ENCODE peak calls at places on chromosomes 13 and 19, in nine cellular contexts. R is AG08395; A is glutamatergic neuron; C is mesendoderm; H is activated CD8-positive, alpha-beta memory T cell treated with anti-CD3 and anti-CD28 coated beads for 24 hours; G is stimulated activated effector memory CD8-positive, alpha-beta T cell treated with anti-CD3 and anti-CD28 coated beads, Interleukin-12 subunit alpha, Interleukin-12 subunit beta, amount 100 ng/mL, for 72 hours; O is activated naive CD4-positive, alpha-beta T cell treated with anti-CD3 and anti-CD28 coated beads, Interleukin-2, amount 10 ng/mL, durations not matched to agents 7 days and 5 days; X is H9; Y is fibroblast of gingiva. P is an unnamed sample.

GRCh38 chr13:45063261-45063870 is 56.9 kb upstream of the GTF2F2 start:
- DNase-seq in O (no peak), H (no peak), G (no peak), C (no peak), X (no peak), A (no peak), Y (peak; percentile 63), R (peak; percentile 40), P (no peak)

GRCh38 chr13:83248751-83249150 is 633.5 kb downstream of the SLITRK1 start:
- DNase-seq in C (no peak), X (no peak), Y (peak; percentile 73), R (no peak), G (no peak), A (no peak), H (no peak), O (no peak), P (no peak)

GRCh38 chr19:40190891-40191835 is at the start of gene MAP3K10:
- DNase-seq in C (peak; percentile 54), G (peak; percentile 69), A (peak; percentile 84), O (peak; percentile 82), H (peak; percentile 89), Y (peak; percentile 70), X (peak; percentile 63), R (peak; percentile 87), P (peak; percentile 96)

GRCh38 chr19:13129384-13129783 is 11.3 kb downstream of the NACC1 start:
- DNase-seq in G (no peak), C (no peak), H (no peak), A (no peak), O (no peak), R (no peak), X (no peak), Y (no peak), P (no peak)

GRCh38 chr13:69706807-69707206 is 400.8 kb upstream of the ATXN8OS start:
- DNase-seq in O (no peak), A (no peak), H (no peak), R (no peak), Y (no peak), X (no peak), G (no peak), C (no peak), P (no peak)

GRCh38 chr13:23510979-23511735 is 59.1 kb upstream of the TNFRSF19 start:
- DNase-seq in Y (peak; percentile 21), R (peak; percentile 15), A (peak; percentile 46), H (no peak), C (peak; percentile 76), X (no peak), G (no peak), O (no peak), P (peak; percentile 60)

GRCh38 chr19:10139952-10140351 is 20.3 kb upstream of the EIF3G start:
- DNase-seq in A (no peak), H (no peak), C (no peak), O (no peak), G (no peak), X (no peak), R (no peak), Y (no peak), P (peak; percentile 30)

GRCh38 chr19:3360494-3361383 is 5.6 kb upstream of the NFIC start:
- DNase-seq in X (no peak), Y (peak; percentile 50), H (peak; percentile 94), C (no peak), R (no peak), A (peak; percentile 38), O (peak; percentile 68), G (peak; percentile 61), P (peak; percentile 87)

GRCh38 chr13:66040506-66040905 is 1189.6 kb downstream of the PCDH9 start:
- DNase-seq in C (no peak), X (no peak), H (no peak), R (no peak), Y (peak; percentile 8), G (no peak), A (no peak), O (no peak), P (no peak)

GRCh38 chr19:38135150-38135998 is 88.6 kb downstream of the DPF1 start:
- DNase-seq in Y (no peak), A (no peak), G (no peak), R (no peak), C (no peak), H (no peak), X (no peak), O (no peak), P (no peak)

GRCh38 chr13:99386911-99387788 is 80.0 kb upstream of the GPR183 start:
- DNase-seq in H (peak; percentile 96), X (peak; percentile 80), G (peak; percentile 80), R (peak; percentile 22), O (peak; percentile 90), Y (no peak), A (peak; percentile 45), C (peak; percentile 76), P (peak; percentile 93)

GRCh38 chr13:110307697-110308376 is 753 bp downstream of the COL4A2 start:
- DNase-seq in C (peak; percentile 37), R (no peak), O (no peak), H (no peak), Y (peak; percentile 56), G (no peak), A (peak; percentile 58), X (peak; percentile 49), P (no peak)

GRCh38 chr13:29502391-29503008 is 93.0 kb downstream of the SLC7A1 start:
- DNase-seq in G (no peak), X (no peak), O (no peak), C (no peak), R (no peak), Y (no peak), A (no peak), H (no peak), P (no peak)

GRCh38 chr13:112453874-112454647 is 77.9 kb downstream of the SPACA7 start:
- DNase-seq in O (no peak), Y (no peak), X (peak; percentile 25), G (no peak), C (no peak), R (no peak), A (no peak), H (peak; percentile 35), P (peak; percentile 56)

GRCh38 chr19:42140125-42140754 is 8.0 kb upstream of the POU2F2 start:
- DNase-seq in C (peak; percentile 88), A (no peak), O (peak; percentile 72), G (no peak), X (peak; percentile 90), R (peak; percentile 82), Y (peak; percentile 46), H (no peak), P (peak; percentile 90)

GRCh38 chr13:43159007-43159406 is 135.6 kb downstream of the DNAJC15 start:
- DNase-seq in G (no peak), H (no peak), X (no peak), R (no peak), O (no peak), C (peak; percentile 86), Y (peak; percentile 42), A (no peak), P (peak; percentile 8)

GRCh38 chr19:23409392-23410048 is 14.2 kb upstream of the ZNF91 start:
- DNase-seq in Y (no peak), C (no peak), X (no peak), G (no peak), A (no peak), H (no peak), O (no peak), R (no peak), P (peak; percentile 11)

GRCh38 chr19:1238373-1239303 is 833 bp upstream of the CBARP start:
- DNase-seq in A (no peak), C (no peak), G (no peak), Y (no peak), R (no peak), O (no peak), X (no peak), H (peak; percentile 80), P (no peak)

GRCh38 chr13:75787249-75787940 is 151.3 kb downstream of the LMO7 start:
- DNase-seq in R (peak; percentile 40), C (peak; percentile 16), H (no peak), X (no peak), G (no peak), A (no peak), O (no peak), Y (peak; percentile 30), P (no peak)

GRCh38 chr13:19957320-19958118 is 1.0 kb upstream of the ZMYM2 start:
- DNase-seq in X (peak; percentile 80), Y (peak; percentile 70), R (peak; percentile 39), C (peak; percentile 92), A (peak; percentile 83), O (peak; percentile 84), H (peak; percentile 92), G (peak; percentile 65), P (peak; percentile 71)

GRCh38 chr13:108679989-108680388 is 50.6 kb downstream of the MYO16 start:
- DNase-seq in H (no peak), R (no peak), Y (no peak), C (no peak), O (no peak), G (no peak), X (no peak), A (no peak), P (no peak)

GRCh38 chr13:28204043-28204442 is 65.7 kb downstream of the PAN3 start:
- DNase-seq in X (no peak), R (no peak), A (no peak), Y (no peak), O (no peak), H (no peak), C (no peak), G (no peak), P (no peak)

GRCh38 chr13:44869167-44869566 is 120.1 kb downstream of the NUFIP1 start:
- DNase-seq in X (no peak), G (no peak), R (no peak), O (no peak), C (no peak), A (no peak), Y (no peak), H (no peak), P (no peak)

P was measured in H7.